ENCODE peak calls at places on chromosomes 7 and 10, in eight cellular contexts. W, G, F, E, M, Y, K and P are unnamed samples.

GRCh38 chr10:110671788-110672579 is 27.8 kb downstream of the RBM20 start:
- DNase-seq in W (peak; percentile 39), G (peak; percentile 86), F (peak; percentile 76), E (peak; percentile 84), M (peak; percentile 67), Y (peak; percentile 68), K (peak; percentile 69), P (peak; percentile 82)

GRCh38 chr7:3162286-3162685 is 118.6 kb upstream of the CARD11 start:
- DNase-seq in W (no peak), G (no peak), F (no peak), E (no peak), M (peak; percentile 7), Y (no peak), K (peak; percentile 43), P (peak; percentile 39)

GRCh38 chr7:98250789-98251188 is 1.2 kb downstream of the TECPR1 start:
- DNase-seq in W (no peak), G (no peak), F (no peak), E (no peak), M (no peak), Y (no peak), K (no peak), P (peak; percentile 75)

GRCh38 chr10:96642973-96643372 is 56.2 kb upstream of the TM9SF3 start:
- DNase-seq in W (no peak), G (peak; percentile 51), F (peak; percentile 74), E (peak; percentile 70), M (peak; percentile 31), Y (peak; percentile 31), K (peak; percentile 18), P (peak; percentile 95)

GRCh38 chr7:148733496-148733895 is 34.8 kb downstream of the CUL1 start:
- DNase-seq in W (no peak), G (no peak), F (no peak), E (no peak), M (no peak), Y (no peak), K (no peak), P (no peak)

GRCh38 chr10:25683291-25683690 is 250.7 kb upstream of the MYO3A start:
- DNase-seq in W (no peak), G (no peak), F (no peak), E (no peak), M (no peak), Y (no peak), K (peak; percentile 3), P (no peak)

GRCh38 chr10:70234668-70235447 is 1.6 kb upstream of the PPA1 start:
- DNase-seq in W (no peak), G (no peak), F (no peak), E (no peak), M (peak; percentile 84), Y (no peak), K (peak; percentile 41), P (no peak)

GRCh38 chr7:70325509-70326101 is 727.3 kb downstream of the AUTS2 start:
- DNase-seq in W (no peak), G (peak; percentile 13), F (no peak), E (no peak), M (peak; percentile 9), Y (no peak), K (no peak), P (no peak)

GRCh38 chr10:69382382-69383117 is 34.2 kb downstream of the TACR2 start:
- DNase-seq in W (no peak), G (peak; percentile 27), F (no peak), E (no peak), M (peak; percentile 95), Y (no peak), K (peak; percentile 95), P (no peak)

GRCh38 chr7:43163885-43164284 is 51.4 kb downstream of the HECW1 start:
- DNase-seq in W (no peak), G (no peak), F (no peak), E (no peak), M (no peak), Y (no peak), K (no peak), P (no peak)

GRCh38 chr7:133358728-133359127 is 105.8 kb downstream of the EXOC4 start:
- DNase-seq in W (no peak), G (no peak), F (no peak), E (no peak), M (peak; percentile 66), Y (no peak), K (peak; percentile 49), P (no peak)

GRCh38 chr7:17680943-17681351 is 259.3 kb downstream of the SNX13 start:
- DNase-seq in W (no peak), G (peak; percentile 20), F (no peak), E (no peak), M (peak; percentile 49), Y (no peak), K (peak; percentile 82), P (no peak)

GRCh38 chr10:30437039-30437781 is 3.2 kb downstream of the MAP3K8 start:
- DNase-seq in W (no peak), G (peak; percentile 58), F (no peak), E (no peak), M (peak; percentile 75), Y (no peak), K (peak; percentile 73), P (peak; percentile 60)

GRCh38 chr7:119935418-119936025 is 337.5 kb upstream of the KCND2 start:
- DNase-seq in W (no peak), G (peak; percentile 36), F (no peak), E (no peak), M (peak; percentile 62), Y (no peak), K (peak; percentile 77), P (no peak)

GRCh38 chr7:157149317-157149716 is 10.6 kb downstream of the UBE3C start:
- DNase-seq in W (no peak), G (no peak), F (no peak), E (no peak), M (no peak), Y (no peak), K (no peak), P (no peak)

GRCh38 chr7:116626886-116627285 is 45.1 kb upstream of the MET start:
- DNase-seq in W (no peak), G (no peak), F (no peak), E (no peak), M (no peak), Y (no peak), K (no peak), P (no peak)

GRCh38 chr7:84803979-84804378 is 382.9 kb downstream of the SEMA3D start:
- DNase-seq in W (no peak), G (no peak), F (no peak), E (no peak), M (no peak), Y (no peak), K (no peak), P (no peak)

GRCh38 chr10:80501913-80502521 is 35.7 kb upstream of the SH2D4B start:
- DNase-seq in W (no peak), G (peak; percentile 72), F (no peak), E (no peak), M (no peak), Y (no peak), K (peak; percentile 53), P (no peak)

GRCh38 chr10:101230185-101230917 is 1.1 kb upstream of the LBX1 start:
- DNase-seq in W (no peak), G (no peak), F (no peak), E (no peak), M (no peak), Y (no peak), K (no peak), P (no peak)

GRCh38 chr7:127254163-127254684 is 1.5 kb upstream of the GRM8 start:
- DNase-seq in W (no peak), G (no peak), F (no peak), E (no peak), M (no peak), Y (no peak), K (no peak), P (no peak)

GRCh38 chr10:61964059-61964709 is 62.7 kb downstream of the ARID5B start:
- DNase-seq in W (no peak), G (no peak), F (no peak), E (no peak), M (peak; percentile 41), Y (no peak), K (no peak), P (no peak)

GRCh38 chr7:2560175-2560695 is 1.5 kb downstream of the IQCE start:
- DNase-seq in W (no peak), G (no peak), F (peak; percentile 53), E (no peak), M (no peak), Y (no peak), K (peak; percentile 27), P (no peak)

GRCh38 chr7:158093156-158093796 is 494.3 kb downstream of the PTPRN2 start:
- DNase-seq in W (no peak), G (no peak), F (no peak), E (peak; percentile 22), M (no peak), Y (no peak), K (no peak), P (no peak)

GRCh38 chr7:76252020-76252419 is 50.3 kb downstream of the SRRM3 start:
- DNase-seq in W (no peak), G (no peak), F (no peak), E (no peak), M (no peak), Y (no peak), K (no peak), P (no peak)

GRCh38 chr10:98460837-98461499 is 14.2 kb upstream of the HPS1 start:
- DNase-seq in W (no peak), G (peak; percentile 78), F (peak; percentile 51), E (peak; percentile 77), M (peak; percentile 96), Y (no peak), K (peak; percentile 94), P (no peak)

GRCh38 chr7:18906901-18907300 is 210.5 kb downstream of the TWIST1 start:
- DNase-seq in W (no peak), G (no peak), F (no peak), E (no peak), M (no peak), Y (no peak), K (peak; percentile 12), P (no peak)
- TF ChIP-seq CTCF in W (no peak), G (no peak), F (peak; percentile 18), E (no peak), M (no peak), Y (peak; percentile 13), K (no peak), P (no peak)

GRCh38 chr7:34675749-34676374 is 17.8 kb downstream of the NPSR1 start:
- DNase-seq in W (no peak), G (peak; percentile 32), F (peak; percentile 66), E (no peak), M (no peak), Y (no peak), K (peak; percentile 32), P (peak; percentile 34)
- TF ChIP-seq CTCF in W (peak; percentile 21), G (peak; percentile 69), F (peak; percentile 85), E (no peak), M (peak; percentile 42), Y (peak; percentile 75), K (peak; percentile 57), P (peak; percentile 73)

GRCh38 chr7:12765431-12766100 is 78.1 kb downstream of the ARL4A start:
- DNase-seq in W (no peak), G (no peak), F (no peak), E (no peak), M (peak; percentile 57), Y (no peak), K (peak; percentile 28), P (no peak)
- TF ChIP-seq CTCF in W (no peak), G (no peak), F (no peak), E (no peak), M (no peak), Y (no peak), K (no peak), P (no peak)

DNA sequence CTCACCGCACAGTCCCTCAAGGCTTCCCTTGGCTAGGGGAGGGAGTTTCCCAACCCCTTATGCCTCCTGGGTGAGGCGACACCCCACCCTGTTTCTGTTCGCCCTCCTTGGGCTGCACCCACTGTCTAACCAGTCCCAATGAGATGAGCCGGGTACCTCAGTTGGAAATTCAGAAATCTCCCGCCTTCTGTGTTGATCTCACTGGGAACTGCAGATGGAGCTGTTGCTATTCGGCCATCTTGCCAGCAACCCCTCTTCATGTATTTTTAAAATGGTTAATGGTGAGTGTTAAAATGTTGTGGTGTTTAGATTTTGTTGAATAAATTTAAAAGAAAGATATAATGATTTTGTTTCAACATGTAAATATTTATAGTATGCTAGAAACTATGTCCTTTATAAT is 22.0 kb downstream of the UMAD1 start:
- DNase-seq in W (no peak), G (peak; percentile 6), F (no peak), E (no peak), M (peak; percentile 34), Y (no peak), K (peak; percentile 23), P (no peak)
- TF ChIP-seq CTCF in W (no peak), G (peak; percentile 32), F (no peak), E (no peak), M (peak; percentile 55), Y (peak; percentile 43), K (peak; percentile 18), P (no peak)